ENCODE peak calls at places on chromosome 13, in five cellular contexts. H is M059J, Y is choroid plexus epithelial cell, A is nephron progenitor cell, D is fibroblast of the conjunctiva. M is an unnamed sample.

GRCh38 chr13:37729876-37730275 is 131.3 kb upstream of the POSTN start:
- DNase-seq in H (no peak), A (no peak), D (no peak), Y (no peak), M (no peak)

GRCh38 chr13:98487016-98487415 is 89.9 kb downstream of the STK24 start:
- DNase-seq in A (no peak), H (no peak), D (no peak), Y (no peak), M (no peak)

GRCh38 chr13:112726018-112726767 is 36.4 kb downstream of the ATP11A start:
- DNase-seq in A (no peak), Y (no peak), H (no peak), D (no peak), M (no peak)

GRCh38 chr13:27627377-27627776 is 5.7 kb downstream of the POLR1D start:
- DNase-seq in H (no peak), A (no peak), Y (no peak), D (no peak), M (no peak)

GRCh38 chr13:113856716-113857065 is 7.2 kb downstream of the GAS6 start:
- DNase-seq in A (no peak), H (peak; percentile 86), D (no peak), Y (peak; percentile 57), M (no peak)

GRCh38 chr13:82962422-82962821 is 919.9 kb downstream of the SLITRK1 start:
- DNase-seq in H (peak; percentile 1), D (no peak), A (no peak), Y (peak; percentile 8), M (no peak)

GRCh38 chr13:112055032-112055416 is 11.9 kb upstream of the SOX1 start:
- DNase-seq in Y (no peak), H (no peak), A (no peak), D (no peak), M (no peak)

GRCh38 chr13:94169783-94170513 is 309.5 kb downstream of the DCT start:
- DNase-seq in A (no peak), Y (no peak), D (no peak), H (peak; percentile 12), M (no peak)

GRCh38 chr13:29893438-29893837 is 43.0 kb upstream of the UBL3 start:
- DNase-seq in D (no peak), H (no peak), A (no peak), Y (no peak), M (no peak)

GRCh38 chr13:30685320-30685859 is 50.0 kb upstream of the ALOX5AP start:
- DNase-seq in Y (no peak), A (no peak), D (no peak), H (no peak), M (no peak)

GRCh38 chr13:98401936-98402335 is 175.0 kb downstream of the STK24 start:
- DNase-seq in H (no peak), D (no peak), Y (no peak), A (no peak), M (no peak)

GRCh38 chr13:65595881-65596280 is 1634.3 kb downstream of the PCDH9 start:
- DNase-seq in Y (peak; percentile 76), H (no peak), A (no peak), D (no peak), M (no peak)